ENCODE peak calls at places on chromosomes 12 and 14, in four cellular contexts. O, H, S and C are unnamed samples.
A peak's percentile ranks its signal among the peaks of the same experiment; 100 is the strongest.

GRCh38 chr14:59302313-59302712 is 113.8 kb downstream of the DAAM1 start:
- DNase-seq in S (no peak), H (no peak), O (no peak), C (no peak)

GRCh38 chr12:93243689-93244513 is 133.8 kb upstream of the NUDT4 start:
- DNase-seq in H (no peak), S (peak; percentile 93), O (peak; percentile 89), C (peak; percentile 98)

GRCh38 chr14:51041853-51042252 is 53.1 kb downstream of the TRIM9 start:
- DNase-seq in H (no peak), S (no peak), O (no peak), C (no peak)

GRCh38 chr12:67370979-67371378 is 101.8 kb downstream of the CAND1 start:
- DNase-seq in S (no peak), O (no peak), H (no peak), C (no peak)

GRCh38 chr12:115468087-115468510 is 784.1 kb upstream of the TBX3 start:
- DNase-seq in O (peak; percentile 6), H (peak; percentile 15), S (peak; percentile 31), C (no peak)

GRCh38 chr14:73477618-73478266 is 13.0 kb upstream of the RIOX1 start:
- DNase-seq in S (peak; percentile 78), H (no peak), O (no peak), C (no peak)

GRCh38 chr12:78226763-78227162 is 396.1 kb downstream of the NAV3 start:
- DNase-seq in O (no peak), S (no peak), H (no peak), C (no peak)

GRCh38 chr12:8906781-8907180 is 7.5 kb upstream of the PHC1 start:
- DNase-seq in S (no peak), H (no peak), O (no peak), C (no peak)

GRCh38 chr14:93984987-93985410 is 8.6 kb upstream of the ASB2 start:
- DNase-seq in H (peak; percentile 76), S (peak; percentile 60), O (no peak), C (peak; percentile 65)

GRCh38 chr12:1933342-1933992 is 15.0 kb upstream of the CACNA2D4 start:
- DNase-seq in S (no peak), H (no peak), O (no peak), C (peak; percentile 25)

GRCh38 chr14:91420686-91421085 is 3.1 kb upstream of the CCDC88C start:
- DNase-seq in H (no peak), S (no peak), O (no peak), C (no peak)

GRCh38 chr12:1575799-1576401 is 18.5 kb downstream of the FBXL14 start:
- DNase-seq in O (no peak), H (no peak), S (peak; percentile 55), C (peak; percentile 92)

GRCh38 chr12:116380066-116380465 is 102.6 kb upstream of the MED13L start:
- DNase-seq in H (no peak), O (no peak), S (no peak), C (no peak)

GRCh38 chr12:1220127-1221092 is 229.4 kb downstream of the ERC1 start:
- DNase-seq in H (no peak), S (peak; percentile 30), O (no peak), C (peak; percentile 72)

GRCh38 chr14:54672688-54673087 is 105.8 kb downstream of the SAMD4A start:
- DNase-seq in H (no peak), S (no peak), O (no peak), C (no peak)

DNA sequence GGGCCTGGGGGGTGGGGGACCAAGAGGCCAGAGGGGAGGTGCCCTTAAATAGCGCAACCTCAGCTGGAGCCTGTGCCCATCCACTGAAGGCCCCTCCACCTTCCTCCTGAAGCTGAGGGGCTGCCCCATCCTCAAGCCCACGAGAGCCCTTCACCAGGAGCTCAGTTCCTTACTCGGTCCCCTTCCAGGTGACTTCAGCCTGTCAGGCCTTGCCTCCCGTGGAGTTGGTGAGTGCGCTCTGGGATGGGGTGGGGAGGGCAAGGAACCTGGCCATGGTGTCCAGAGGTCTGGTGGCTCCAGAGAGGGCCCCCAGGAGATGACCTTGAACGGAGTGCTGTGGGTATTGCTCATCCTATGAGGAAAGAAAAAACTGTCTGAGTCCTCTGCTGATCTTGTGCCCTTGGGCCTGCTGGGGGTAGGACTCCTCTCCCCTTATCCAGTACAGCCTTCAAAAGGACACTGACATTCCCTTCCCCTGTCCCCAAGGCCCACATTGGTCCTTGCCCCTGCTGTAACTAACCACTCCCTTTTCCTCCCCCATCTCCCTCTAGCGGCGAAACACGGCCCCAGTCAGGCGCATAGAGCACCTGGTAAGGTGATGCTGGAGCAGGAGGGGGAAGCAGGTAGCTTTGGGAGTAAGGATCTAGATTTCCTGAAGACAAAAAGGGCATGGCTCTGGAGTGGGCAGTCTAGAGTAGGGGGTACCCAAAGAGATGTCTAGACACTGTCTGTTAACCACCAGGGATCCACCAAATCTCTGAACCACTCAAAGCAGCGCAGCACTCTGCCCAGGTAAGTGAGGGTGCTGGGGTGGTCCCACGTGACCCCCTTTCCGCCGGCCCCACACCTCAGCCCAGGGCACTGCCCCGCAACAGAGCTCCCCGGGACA is 3.6 kb downstream of the TNS2 start:
- DNase-seq in H (no peak), O (peak; percentile 73), S (no peak), C (no peak)
- TF ChIP-seq CTCF in H (peak; percentile 39), O (peak; percentile 95), S (peak; percentile 76), C (peak; percentile 76)

GRCh38 chr14:82872494-82872893 is 1338.8 kb upstream of the SEL1L start:
- DNase-seq in O (no peak), H (no peak), S (no peak), C (no peak)
- TF ChIP-seq CTCF in O (peak; percentile 27), H (no peak), S (no peak), C (no peak)

GRCh38 chr14:64966976-64967375 is 5.2 kb downstream of the RAB15 start:
- DNase-seq in S (no peak), O (no peak), H (no peak), C (no peak)

GRCh38 chr14:64960762-64961276 is 11.3 kb downstream of the RAB15 start:
- DNase-seq in H (no peak), O (no peak), S (no peak), C (no peak)

GRCh38 chr14:64968167-64968566 is 4.0 kb downstream of the RAB15 start:
- DNase-seq in H (no peak), O (no peak), S (no peak), C (no peak)

GRCh38 chr14:64965356-64966000 is 6.7 kb downstream of the RAB15 start:
- DNase-seq in O (no peak), S (no peak), H (no peak), C (no peak)

GRCh38 chr14:64963611-64964010 is 8.5 kb downstream of the RAB15 start:
- DNase-seq in O (no peak), H (no peak), S (no peak), C (no peak)
- TF ChIP-seq CTCF in O (no peak), H (no peak), S (no peak), C (no peak)

DNA sequence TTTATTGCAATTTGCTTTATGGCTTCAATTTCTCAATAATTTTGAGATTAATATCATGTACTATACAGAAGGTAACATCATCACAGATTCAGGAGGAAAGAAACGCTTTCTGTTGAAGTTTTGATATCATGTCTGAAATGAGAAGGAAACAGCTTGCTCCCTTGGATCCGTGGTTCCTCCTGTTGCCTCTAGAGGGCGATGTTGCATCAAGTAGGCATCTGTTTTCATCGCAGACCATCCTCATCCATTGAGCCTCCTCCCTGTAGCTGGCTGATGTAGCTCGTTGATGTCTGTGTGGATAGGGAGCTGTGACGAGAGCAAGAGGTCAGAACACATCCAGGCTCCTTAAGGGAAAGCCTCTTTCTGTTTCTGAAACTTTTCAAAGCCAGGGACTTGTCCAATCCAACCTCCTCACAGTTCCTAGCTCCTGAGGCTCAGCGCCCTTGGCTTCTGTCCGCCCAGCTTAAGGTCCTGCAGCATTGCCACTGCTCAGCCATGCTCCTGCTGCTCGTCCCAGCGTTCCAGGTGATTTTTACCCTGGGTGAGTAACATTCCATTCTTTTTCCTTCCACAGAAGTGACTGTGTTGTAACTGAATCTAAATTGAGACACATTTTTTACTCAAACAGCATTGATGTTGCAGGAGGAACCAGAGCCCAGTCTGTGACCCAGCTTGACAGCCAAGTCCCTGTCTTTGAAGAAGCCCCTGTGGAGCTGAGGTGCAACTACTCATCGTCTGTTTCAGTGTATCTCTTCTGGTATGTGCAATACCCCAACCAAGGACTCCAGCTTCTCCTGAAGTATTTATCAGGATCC is 304.8 kb upstream of the OR4E1 start:
- DNase-seq in O (peak; percentile 59), S (peak; percentile 21), H (peak; percentile 29), C (peak; percentile 15)
- TF ChIP-seq CTCF in O (peak; percentile 73), S (peak; percentile 65), H (peak; percentile 62), C (peak; percentile 70)

GRCh38 chr12:77013091-77013490 is 52.3 kb downstream of the E2F7 start:
- DNase-seq in O (no peak), S (peak; percentile 2), H (no peak), C (no peak)

GRCh38 chr12:77019920-77020319 is 45.4 kb downstream of the E2F7 start:
- DNase-seq in O (no peak), S (no peak), H (no peak), C (no peak)

GRCh38 chr12:77010637-77011548 is 54.5 kb downstream of the E2F7 start:
- DNase-seq in H (peak; percentile 69), O (peak; percentile 71), S (peak; percentile 80), C (peak; percentile 83)

DNA sequence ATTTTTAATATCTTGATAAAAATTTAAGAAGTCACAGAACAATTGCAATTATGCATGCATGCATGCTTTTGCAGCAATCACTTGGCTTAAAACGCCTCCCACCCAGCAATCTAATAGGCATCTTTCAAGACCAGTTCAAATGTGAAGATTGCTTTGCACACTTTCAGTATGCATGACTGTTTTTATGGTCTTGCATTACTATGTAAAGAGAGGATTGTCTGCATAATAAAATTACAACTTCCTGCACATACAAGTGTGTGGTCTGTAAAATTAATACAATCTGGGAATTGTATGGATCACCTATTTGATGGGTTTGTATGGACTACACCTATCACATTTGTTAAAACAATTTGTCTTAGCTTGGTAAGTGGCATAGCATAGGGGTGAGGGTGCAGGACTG is 48.7 kb downstream of the E2F7 start:
- DNase-seq in H (no peak), O (no peak), S (no peak), C (no peak)
- TF ChIP-seq CTCF in H (no peak), O (no peak), S (no peak), C (no peak)

DNA sequence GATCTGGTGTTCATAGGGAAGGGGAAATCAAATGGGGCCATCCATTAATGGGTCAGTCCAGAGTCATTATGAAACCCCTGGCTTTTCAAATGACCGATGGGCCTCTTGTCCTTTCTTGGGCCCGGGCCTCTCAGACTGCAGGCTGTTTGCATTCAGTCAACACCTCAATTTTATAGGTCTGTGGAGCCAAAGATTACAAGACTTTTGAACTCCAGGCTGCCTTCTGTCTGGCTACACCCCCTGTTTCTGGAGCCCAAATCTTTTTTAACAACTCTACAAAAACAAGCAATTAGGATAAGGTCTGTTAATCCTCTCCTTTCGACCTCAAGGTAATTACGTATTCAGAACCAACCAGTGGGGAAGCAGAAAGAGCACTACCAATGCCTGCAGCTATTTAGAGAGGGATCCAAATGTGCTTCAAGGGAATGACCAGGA is 35.6 kb downstream of the DUSP6 start:
- DNase-seq in O (no peak), S (no peak), H (no peak), C (peak; percentile 71)
- TF ChIP-seq CTCF in O (no peak), S (no peak), H (no peak), C (no peak)

DNA sequence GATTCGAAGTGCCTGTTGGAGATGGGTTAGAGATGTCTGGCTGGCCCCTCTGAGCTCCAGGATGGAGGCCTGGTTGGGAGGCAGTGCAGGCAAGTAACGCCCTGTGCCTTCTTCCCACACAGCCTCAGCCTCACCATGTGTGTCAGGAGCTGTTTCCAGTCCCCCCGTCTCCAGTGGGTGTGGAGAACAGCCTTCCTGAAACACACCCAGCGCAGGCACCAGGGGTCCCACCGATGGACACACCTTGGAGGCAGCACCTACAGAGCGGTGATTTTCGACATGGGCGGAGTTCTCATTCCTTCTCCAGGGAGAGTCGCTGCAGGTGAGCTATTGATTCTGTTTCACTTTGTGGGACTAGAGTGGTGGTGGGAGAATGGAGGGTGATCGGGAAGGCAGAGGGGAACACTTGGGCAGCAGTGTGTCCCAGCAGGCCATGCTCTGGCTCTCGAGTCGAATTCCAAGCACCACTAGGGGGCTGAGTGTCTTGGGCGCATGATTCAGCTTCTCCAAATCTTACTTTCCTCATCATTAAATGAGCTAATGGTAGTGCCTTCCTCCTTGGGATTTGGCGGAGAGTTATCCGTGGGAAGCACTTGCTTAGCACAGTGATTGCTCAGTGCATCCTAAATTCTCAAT is 6.8 kb downstream of the ACAD10 start:
- DNase-seq in O (no peak), S (peak; percentile 20), H (peak; percentile 68), C (no peak)
- TF ChIP-seq CTCF in O (no peak), S (peak; percentile 33), H (peak; percentile 38), C (peak; percentile 25)